ENCODE peak calls at places on chromosomes 12 and 14, in ten cellular contexts. One of them, this sample, is unnamed.

GRCh38 chr14:92692822-92693226 is 55.6 kb downstream of the LGMN start:
- DNase-seq in HFFc6: no peak
- DNase-seq in activated gamma-delta T cell: no peak
- DNase-seq in non-pigmented ciliary epithelial cell: no peak
- DNase-seq in GM03348: no peak
- DNase-seq in head of caudate nucleus: no peak
- DNase-seq in neural crest cell: no peak
- DNase-seq in body of pancreas: peak; percentile 90
- DNase-seq in epithelial cell of esophagus: peak; percentile 27
- DNase-seq in Ammon's horn: peak; percentile 36
- DNase-seq in this sample: peak; percentile 30

GRCh38 chr12:50187084-50187900 is 20.1 kb upstream of the CERS5 start:
- DNase-seq in HFFc6: peak; percentile 87
- DNase-seq in activated gamma-delta T cell: no peak
- DNase-seq in non-pigmented ciliary epithelial cell: peak; percentile 88
- DNase-seq in GM03348: peak; percentile 54
- DNase-seq in head of caudate nucleus: no peak
- DNase-seq in neural crest cell: no peak
- DNase-seq in body of pancreas: no peak
- DNase-seq in epithelial cell of esophagus: no peak
- DNase-seq in Ammon's horn: no peak
- DNase-seq in this sample: no peak

GRCh38 chr12:52528641-52529143 is 8.5 kb upstream of the KRT5 start:
- DNase-seq in HFFc6: no peak
- DNase-seq in activated gamma-delta T cell: no peak
- DNase-seq in non-pigmented ciliary epithelial cell: no peak
- DNase-seq in GM03348: no peak
- DNase-seq in head of caudate nucleus: peak; percentile 77
- DNase-seq in neural crest cell: no peak
- DNase-seq in body of pancreas: peak; percentile 52
- DNase-seq in epithelial cell of esophagus: no peak
- DNase-seq in Ammon's horn: peak; percentile 83
- DNase-seq in this sample: peak; percentile 85

GRCh38 chr12:124509676-124510300 is 57.6 kb downstream of the NCOR2 start:
- DNase-seq in HFFc6: peak; percentile 71
- DNase-seq in activated gamma-delta T cell: no peak
- DNase-seq in non-pigmented ciliary epithelial cell: no peak
- DNase-seq in GM03348: peak; percentile 68
- DNase-seq in head of caudate nucleus: peak; percentile 66
- DNase-seq in neural crest cell: no peak
- DNase-seq in body of pancreas: peak; percentile 61
- DNase-seq in epithelial cell of esophagus: peak; percentile 64
- DNase-seq in Ammon's horn: peak; percentile 75
- DNase-seq in this sample: peak; percentile 86

GRCh38 chr12:45730842-45731336 is 1.4 kb downstream of the ARID2 start:
- DNase-seq in HFFc6: no peak
- DNase-seq in activated gamma-delta T cell: no peak
- DNase-seq in non-pigmented ciliary epithelial cell: no peak
- DNase-seq in GM03348: no peak
- DNase-seq in head of caudate nucleus: no peak
- DNase-seq in neural crest cell: no peak
- DNase-seq in body of pancreas: no peak
- DNase-seq in epithelial cell of esophagus: peak; percentile 19
- DNase-seq in Ammon's horn: no peak
- DNase-seq in this sample: peak; percentile 54

GRCh38 chr14:106459971-106460730 is 933.8 kb downstream of the TMEM121 start:
- DNase-seq in HFFc6: no peak
- DNase-seq in activated gamma-delta T cell: no peak
- DNase-seq in non-pigmented ciliary epithelial cell: no peak
- DNase-seq in GM03348: no peak
- DNase-seq in head of caudate nucleus: no peak
- DNase-seq in neural crest cell: no peak
- DNase-seq in body of pancreas: no peak
- DNase-seq in epithelial cell of esophagus: no peak
- DNase-seq in Ammon's horn: no peak
- DNase-seq in this sample: no peak

GRCh38 chr12:32083489-32083888 is 23.2 kb upstream of the BICD1 start:
- DNase-seq in HFFc6: peak; percentile 82
- DNase-seq in activated gamma-delta T cell: no peak
- DNase-seq in non-pigmented ciliary epithelial cell: peak; percentile 45
- DNase-seq in GM03348: peak; percentile 80
- DNase-seq in head of caudate nucleus: no peak
- DNase-seq in neural crest cell: no peak
- DNase-seq in body of pancreas: no peak
- DNase-seq in epithelial cell of esophagus: peak; percentile 44
- DNase-seq in Ammon's horn: peak; percentile 35
- DNase-seq in this sample: no peak

GRCh38 chr12:108907861-108908302 is 28.0 kb downstream of the DAO start:
- DNase-seq in HFFc6: peak; percentile 7
- DNase-seq in activated gamma-delta T cell: no peak
- DNase-seq in non-pigmented ciliary epithelial cell: no peak
- DNase-seq in GM03348: no peak
- DNase-seq in head of caudate nucleus: no peak
- DNase-seq in neural crest cell: no peak
- DNase-seq in body of pancreas: no peak
- DNase-seq in epithelial cell of esophagus: peak; percentile 51
- DNase-seq in Ammon's horn: peak; percentile 71
- DNase-seq in this sample: peak; percentile 71

GRCh38 chr12:76848132-76848531 is 30.7 kb downstream of the CSRP2 start:
- DNase-seq in HFFc6: no peak
- DNase-seq in activated gamma-delta T cell: no peak
- DNase-seq in non-pigmented ciliary epithelial cell: no peak
- DNase-seq in GM03348: no peak
- DNase-seq in head of caudate nucleus: no peak
- DNase-seq in neural crest cell: no peak
- DNase-seq in body of pancreas: no peak
- DNase-seq in epithelial cell of esophagus: peak; percentile 24
- DNase-seq in Ammon's horn: no peak
- DNase-seq in this sample: no peak

GRCh38 chr12:100127766-100128508 is 14.7 kb downstream of the BLTP3B start:
- DNase-seq in HFFc6: peak; percentile 33
- DNase-seq in activated gamma-delta T cell: no peak
- DNase-seq in non-pigmented ciliary epithelial cell: no peak
- DNase-seq in GM03348: peak; percentile 61
- DNase-seq in head of caudate nucleus: no peak
- DNase-seq in neural crest cell: no peak
- DNase-seq in body of pancreas: no peak
- DNase-seq in epithelial cell of esophagus: peak; percentile 77
- DNase-seq in Ammon's horn: no peak
- DNase-seq in this sample: no peak

GRCh38 chr12:84315926-84316325 is 596.7 kb downstream of the SLC6A15 start:
- DNase-seq in HFFc6: no peak
- DNase-seq in activated gamma-delta T cell: no peak
- DNase-seq in non-pigmented ciliary epithelial cell: no peak
- DNase-seq in GM03348: no peak
- DNase-seq in head of caudate nucleus: no peak
- DNase-seq in neural crest cell: no peak
- DNase-seq in body of pancreas: no peak
- DNase-seq in epithelial cell of esophagus: no peak
- DNase-seq in Ammon's horn: peak; percentile 10
- DNase-seq in this sample: peak; percentile 2

GRCh38 chr12:40032433-40033259 is 73.2 kb downstream of the SLC2A13 start:
- DNase-seq in HFFc6: no peak
- DNase-seq in activated gamma-delta T cell: no peak
- DNase-seq in non-pigmented ciliary epithelial cell: no peak
- DNase-seq in GM03348: no peak
- DNase-seq in head of caudate nucleus: no peak
- DNase-seq in neural crest cell: no peak
- DNase-seq in body of pancreas: no peak
- DNase-seq in epithelial cell of esophagus: peak; percentile 38
- DNase-seq in Ammon's horn: no peak
- DNase-seq in this sample: no peak

GRCh38 chr14:60094306-60094897 is 2.7 kb downstream of the PCNX4 start:
- DNase-seq in HFFc6: peak; percentile 56
- DNase-seq in activated gamma-delta T cell: no peak
- DNase-seq in non-pigmented ciliary epithelial cell: peak; percentile 68
- DNase-seq in GM03348: peak; percentile 40
- DNase-seq in head of caudate nucleus: no peak
- DNase-seq in neural crest cell: no peak
- DNase-seq in body of pancreas: no peak
- DNase-seq in epithelial cell of esophagus: peak; percentile 39
- DNase-seq in Ammon's horn: no peak
- DNase-seq in this sample: no peak

GRCh38 chr12:13337786-13338185 is 141.3 kb downstream of the EMP1 start:
- DNase-seq in HFFc6: no peak
- DNase-seq in activated gamma-delta T cell: no peak
- DNase-seq in non-pigmented ciliary epithelial cell: no peak
- DNase-seq in GM03348: no peak
- DNase-seq in head of caudate nucleus: no peak
- DNase-seq in neural crest cell: no peak
- DNase-seq in body of pancreas: no peak
- DNase-seq in epithelial cell of esophagus: no peak
- DNase-seq in Ammon's horn: no peak
- DNase-seq in this sample: no peak

GRCh38 chr14:23186913-23187654 is 3.6 kb upstream of the SLC7A8 start:
- DNase-seq in HFFc6: peak; percentile 62
- DNase-seq in activated gamma-delta T cell: no peak
- DNase-seq in non-pigmented ciliary epithelial cell: no peak
- DNase-seq in GM03348: peak; percentile 82
- DNase-seq in head of caudate nucleus: peak; percentile 41
- DNase-seq in neural crest cell: peak; percentile 20
- DNase-seq in body of pancreas: peak; percentile 66
- DNase-seq in epithelial cell of esophagus: peak; percentile 80
- DNase-seq in Ammon's horn: peak; percentile 83
- DNase-seq in this sample: peak; percentile 74

GRCh38 chr14:65186951-65187350 is 84.6 kb upstream of the MAX start:
- DNase-seq in HFFc6: no peak
- DNase-seq in activated gamma-delta T cell: no peak
- DNase-seq in non-pigmented ciliary epithelial cell: no peak
- DNase-seq in GM03348: no peak
- DNase-seq in head of caudate nucleus: no peak
- DNase-seq in neural crest cell: no peak
- DNase-seq in body of pancreas: no peak
- DNase-seq in epithelial cell of esophagus: no peak
- DNase-seq in Ammon's horn: no peak
- DNase-seq in this sample: no peak

GRCh38 chr14:101368629-101369028 is 192.7 kb upstream of the DIO3 start:
- DNase-seq in HFFc6: no peak
- DNase-seq in activated gamma-delta T cell: no peak
- DNase-seq in non-pigmented ciliary epithelial cell: no peak
- DNase-seq in GM03348: no peak
- DNase-seq in head of caudate nucleus: no peak
- DNase-seq in neural crest cell: no peak
- DNase-seq in body of pancreas: no peak
- DNase-seq in epithelial cell of esophagus: no peak
- DNase-seq in Ammon's horn: no peak
- DNase-seq in this sample: no peak

GRCh38 chr14:81727243-81727642 is 193.6 kb upstream of the SEL1L start:
- DNase-seq in HFFc6: no peak
- DNase-seq in activated gamma-delta T cell: no peak
- DNase-seq in non-pigmented ciliary epithelial cell: no peak
- DNase-seq in GM03348: no peak
- DNase-seq in head of caudate nucleus: no peak
- DNase-seq in neural crest cell: no peak
- DNase-seq in body of pancreas: peak; percentile 68
- DNase-seq in epithelial cell of esophagus: peak; percentile 23
- DNase-seq in Ammon's horn: peak; percentile 5
- DNase-seq in this sample: peak; percentile 1

GRCh38 chr12:64097346-64098105 is 124.6 kb downstream of the KICS2 start:
- DNase-seq in HFFc6: no peak
- DNase-seq in activated gamma-delta T cell: no peak
- DNase-seq in non-pigmented ciliary epithelial cell: no peak
- DNase-seq in GM03348: no peak
- DNase-seq in head of caudate nucleus: no peak
- DNase-seq in neural crest cell: no peak
- DNase-seq in body of pancreas: no peak
- DNase-seq in epithelial cell of esophagus: no peak
- DNase-seq in Ammon's horn: no peak
- DNase-seq in this sample: no peak

GRCh38 chr14:71554323-71554722 is 377.9 kb upstream of the RGS6 start:
- DNase-seq in HFFc6: no peak
- DNase-seq in activated gamma-delta T cell: no peak
- DNase-seq in non-pigmented ciliary epithelial cell: no peak
- DNase-seq in GM03348: no peak
- DNase-seq in head of caudate nucleus: no peak
- DNase-seq in neural crest cell: no peak
- DNase-seq in body of pancreas: no peak
- DNase-seq in epithelial cell of esophagus: no peak
- DNase-seq in Ammon's horn: no peak
- DNase-seq in this sample: no peak

GRCh38 chr14:24251880-24252288 is 9.5 kb upstream of the TINF2 start:
- DNase-seq in HFFc6: peak; percentile 38
- DNase-seq in activated gamma-delta T cell: no peak
- DNase-seq in non-pigmented ciliary epithelial cell: no peak
- DNase-seq in GM03348: peak; percentile 42
- DNase-seq in head of caudate nucleus: no peak
- DNase-seq in neural crest cell: no peak
- DNase-seq in body of pancreas: no peak
- DNase-seq in epithelial cell of esophagus: peak; percentile 39
- DNase-seq in Ammon's horn: no peak
- DNase-seq in this sample: no peak

GRCh38 chr14:36646664-36647416 is 14.8 kb upstream of the PAX9 start:
- DNase-seq in HFFc6: no peak
- DNase-seq in activated gamma-delta T cell: no peak
- DNase-seq in non-pigmented ciliary epithelial cell: no peak
- DNase-seq in GM03348: peak; percentile 40
- DNase-seq in head of caudate nucleus: no peak
- DNase-seq in neural crest cell: no peak
- DNase-seq in body of pancreas: peak; percentile 31
- DNase-seq in epithelial cell of esophagus: peak; percentile 56
- DNase-seq in Ammon's horn: no peak
- DNase-seq in this sample: no peak

GRCh38 chr12:131642101-131642540 is 68.8 kb upstream of the SFSWAP start:
- DNase-seq in HFFc6: no peak
- DNase-seq in activated gamma-delta T cell: no peak
- DNase-seq in non-pigmented ciliary epithelial cell: no peak
- DNase-seq in GM03348: peak; percentile 11
- DNase-seq in head of caudate nucleus: no peak
- DNase-seq in neural crest cell: no peak
- DNase-seq in body of pancreas: no peak
- DNase-seq in epithelial cell of esophagus: no peak
- DNase-seq in Ammon's horn: no peak
- DNase-seq in this sample: no peak

GRCh38 chr12:90163975-90164374 is 455.3 kb upstream of the ATP2B1 start:
- DNase-seq in HFFc6: no peak
- DNase-seq in activated gamma-delta T cell: no peak
- DNase-seq in non-pigmented ciliary epithelial cell: no peak
- DNase-seq in GM03348: no peak
- DNase-seq in head of caudate nucleus: no peak
- DNase-seq in neural crest cell: no peak
- DNase-seq in body of pancreas: no peak
- DNase-seq in epithelial cell of esophagus: no peak
- DNase-seq in Ammon's horn: no peak
- DNase-seq in this sample: no peak

GRCh38 chr14:71266994-71267636 is 359.9 kb downstream of the PCNX1 start:
- DNase-seq in HFFc6: peak; percentile 63
- DNase-seq in activated gamma-delta T cell: no peak
- DNase-seq in non-pigmented ciliary epithelial cell: no peak
- DNase-seq in GM03348: no peak
- DNase-seq in head of caudate nucleus: no peak
- DNase-seq in neural crest cell: no peak
- DNase-seq in body of pancreas: no peak
- DNase-seq in epithelial cell of esophagus: peak; percentile 44
- DNase-seq in Ammon's horn: no peak
- DNase-seq in this sample: no peak

GRCh38 chr14:93964281-93964680 is 12.1 kb downstream of the ASB2 start:
- DNase-seq in HFFc6: no peak
- DNase-seq in activated gamma-delta T cell: no peak
- DNase-seq in non-pigmented ciliary epithelial cell: no peak
- DNase-seq in GM03348: no peak
- DNase-seq in head of caudate nucleus: no peak
- DNase-seq in neural crest cell: no peak
- DNase-seq in body of pancreas: no peak
- DNase-seq in epithelial cell of esophagus: no peak
- DNase-seq in Ammon's horn: no peak
- DNase-seq in this sample: no peak

GRCh38 chr12:9787340-9787737 is 26.6 kb upstream of the CD69 start:
- DNase-seq in HFFc6: no peak
- DNase-seq in activated gamma-delta T cell: no peak
- DNase-seq in non-pigmented ciliary epithelial cell: no peak
- DNase-seq in GM03348: peak; percentile 12
- DNase-seq in head of caudate nucleus: no peak
- DNase-seq in neural crest cell: no peak
- DNase-seq in body of pancreas: no peak
- DNase-seq in epithelial cell of esophagus: no peak
- DNase-seq in Ammon's horn: no peak
- DNase-seq in this sample: no peak

GRCh38 chr14:104698688-104699425 is 9.4 kb downstream of the INF2 start:
- DNase-seq in HFFc6: no peak
- DNase-seq in activated gamma-delta T cell: no peak
- DNase-seq in non-pigmented ciliary epithelial cell: no peak
- DNase-seq in GM03348: no peak
- DNase-seq in head of caudate nucleus: peak; percentile 75
- DNase-seq in neural crest cell: no peak
- DNase-seq in body of pancreas: no peak
- DNase-seq in epithelial cell of esophagus: no peak
- DNase-seq in Ammon's horn: no peak
- DNase-seq in this sample: peak; percentile 53

This sample was measured in pons.